ENCODE peak calls at places on chromosome 6, in four cellular contexts. One of them, this sample, is unnamed.

GRCh38 chr6:132491303-132491702 is 21.6 kb downstream of the STX7 start:
- DNase-seq in naive thymus-derived CD4-positive, alpha-beta T cell: no peak
- DNase-seq in activated CD4-positive, CD25-positive, alpha-beta regulatory T cell: no peak
- DNase-seq in NCI-H460: no peak
- DNase-seq in this sample: no peak

GRCh38 chr6:126804255-126805064 is 314.0 kb upstream of the RSPO3 start:
- DNase-seq in activated CD4-positive, CD25-positive, alpha-beta regulatory T cell: no peak
- DNase-seq in naive thymus-derived CD4-positive, alpha-beta T cell: no peak
- DNase-seq in NCI-H460: peak
- DNase-seq in this sample: peak

GRCh38 chr6:30542915-30543314 is 13.4 kb downstream of the GNL1 start:
- DNase-seq in naive thymus-derived CD4-positive, alpha-beta T cell: no peak
- DNase-seq in activated CD4-positive, CD25-positive, alpha-beta regulatory T cell: no peak
- DNase-seq in NCI-H460: no peak
- DNase-seq in this sample: no peak

GRCh38 chr6:144797881-144798589 is 512.9 kb downstream of the UTRN start:
- DNase-seq in activated CD4-positive, CD25-positive, alpha-beta regulatory T cell: no peak
- DNase-seq in naive thymus-derived CD4-positive, alpha-beta T cell: no peak
- DNase-seq in NCI-H460: no peak
- DNase-seq in this sample: no peak

GRCh38 chr6:159106627-159107241 is 61.9 kb upstream of the TAGAP start:
- DNase-seq in activated CD4-positive, CD25-positive, alpha-beta regulatory T cell: peak
- DNase-seq in NCI-H460: peak
- DNase-seq in naive thymus-derived CD4-positive, alpha-beta T cell: peak
- DNase-seq in this sample: peak

GRCh38 chr6:90241229-90241873 is 55.3 kb downstream of the BACH2 start:
- DNase-seq in NCI-H460: no peak
- DNase-seq in naive thymus-derived CD4-positive, alpha-beta T cell: no peak
- DNase-seq in activated CD4-positive, CD25-positive, alpha-beta regulatory T cell: no peak
- DNase-seq in this sample: no peak

GRCh38 chr6:80143312-80143960 is 37.0 kb downstream of the BCKDHB start:
- DNase-seq in activated CD4-positive, CD25-positive, alpha-beta regulatory T cell: no peak
- DNase-seq in naive thymus-derived CD4-positive, alpha-beta T cell: no peak
- DNase-seq in NCI-H460: peak
- DNase-seq in this sample: no peak

GRCh38 chr6:166760288-166760687 is 133.2 kb upstream of the RPS6KA2 start:
- DNase-seq in naive thymus-derived CD4-positive, alpha-beta T cell: peak
- DNase-seq in NCI-H460: no peak
- DNase-seq in activated CD4-positive, CD25-positive, alpha-beta regulatory T cell: peak
- DNase-seq in this sample: peak

GRCh38 chr6:167056370-167056769 is 57.2 kb downstream of the CEP43 start:
- DNase-seq in NCI-H460: no peak
- DNase-seq in activated CD4-positive, CD25-positive, alpha-beta regulatory T cell: no peak
- DNase-seq in naive thymus-derived CD4-positive, alpha-beta T cell: no peak
- DNase-seq in this sample: peak

GRCh38 chr6:15521516-15521915 is 141.3 kb downstream of the DTNBP1 start:
- DNase-seq in activated CD4-positive, CD25-positive, alpha-beta regulatory T cell: no peak
- DNase-seq in naive thymus-derived CD4-positive, alpha-beta T cell: no peak
- DNase-seq in NCI-H460: no peak
- DNase-seq in this sample: no peak

GRCh38 chr6:7505196-7505699 is 36.2 kb upstream of the DSP start:
- DNase-seq in naive thymus-derived CD4-positive, alpha-beta T cell: no peak
- DNase-seq in activated CD4-positive, CD25-positive, alpha-beta regulatory T cell: no peak
- DNase-seq in NCI-H460: no peak
- DNase-seq in this sample: no peak

GRCh38 chr6:13766201-13766634 is 48.1 kb downstream of the MCUR1 start:
- DNase-seq in naive thymus-derived CD4-positive, alpha-beta T cell: no peak
- DNase-seq in activated CD4-positive, CD25-positive, alpha-beta regulatory T cell: no peak
- DNase-seq in NCI-H460: no peak
- DNase-seq in this sample: peak

GRCh38 chr6:42451146-42451594 is 556 bp downstream of the TRERF1 start:
- DNase-seq in NCI-H460: no peak
- DNase-seq in naive thymus-derived CD4-positive, alpha-beta T cell: no peak
- DNase-seq in activated CD4-positive, CD25-positive, alpha-beta regulatory T cell: no peak
- DNase-seq in this sample: no peak

GRCh38 chr6:6915813-6916547 is 191.8 kb upstream of the RREB1 start:
- DNase-seq in NCI-H460: no peak
- DNase-seq in naive thymus-derived CD4-positive, alpha-beta T cell: no peak
- DNase-seq in activated CD4-positive, CD25-positive, alpha-beta regulatory T cell: no peak
- DNase-seq in this sample: no peak

GRCh38 chr6:30494275-30494990 is 5.1 kb downstream of the HLA-E start:
- DNase-seq in activated CD4-positive, CD25-positive, alpha-beta regulatory T cell: no peak
- DNase-seq in NCI-H460: no peak
- DNase-seq in naive thymus-derived CD4-positive, alpha-beta T cell: no peak
- DNase-seq in this sample: no peak

GRCh38 chr6:137111296-137112066 is 62.0 kb downstream of the IL22RA2 start:
- DNase-seq in NCI-H460: no peak
- DNase-seq in activated CD4-positive, CD25-positive, alpha-beta regulatory T cell: no peak
- DNase-seq in naive thymus-derived CD4-positive, alpha-beta T cell: no peak
- DNase-seq in this sample: no peak